ENCODE peak calls at places on chromosomes 13 and 19, in four cellular contexts. W is kidney tubule cell, H is astrocyte, U is midbrain. E is an unnamed sample.

GRCh38 chr13:93480553-93481106 is 254.0 kb downstream of the GPC6 start:
- DNase-seq in W (no peak), H (no peak), U (no peak), E (no peak)

GRCh38 chr13:99217461-99218101 is 16.9 kb downstream of the UBAC2 start:
- DNase-seq in W (no peak), H (no peak), U (no peak), E (no peak)

GRCh38 chr19:14102756-14103155 is 12.2 kb upstream of the SAMD1 start:
- DNase-seq in W (no peak), H (no peak), U (no peak), E (no peak)

GRCh38 chr19:18941628-18942354 is 774 bp upstream of the HOMER3 start:
- DNase-seq in W (no peak), H (no peak), U (no peak), E (no peak)

GRCh38 chr13:38341149-38341692 is 8.4 kb upstream of the UFM1 start:
- DNase-seq in W (no peak), H (peak; percentile 9), U (no peak), E (no peak)

GRCh38 chr19:53130506-53130905 is 2.2 kb downstream of the ZNF415 start:
- DNase-seq in W (no peak), H (no peak), U (no peak), E (no peak)

GRCh38 chr19:19064811-19065745 is 1.3 kb downstream of the SLC25A42 start:
- DNase-seq in W (peak; percentile 7), H (no peak), U (no peak), E (no peak)

GRCh38 chr13:72341904-72342303 is 385.5 kb downstream of the MZT1 start:
- DNase-seq in W (no peak), H (no peak), U (no peak), E (no peak)

GRCh38 chr13:94292323-94292640 is 187.2 kb downstream of the DCT start:
- DNase-seq in W (no peak), H (no peak), U (no peak), E (no peak)

GRCh38 chr13:111900390-111901180 is 166.4 kb upstream of the SOX1 start:
- DNase-seq in W (no peak), H (no peak), U (no peak), E (no peak)

GRCh38 chr19:17757125-17757524 is 5.8 kb downstream of the FCHO1 start:
- DNase-seq in W (peak; percentile 50), H (peak; percentile 22), U (peak; percentile 94), E (peak; percentile 39)

GRCh38 chr13:44936246-44936645 is 53.0 kb downstream of the NUFIP1 start:
- DNase-seq in W (peak; percentile 56), H (peak; percentile 69), U (no peak), E (no peak)

GRCh38 chr19:33086955-33087354 is 6.0 kb downstream of the GPATCH1 start:
- DNase-seq in W (no peak), H (no peak), U (no peak), E (no peak)

GRCh38 chr19:10093295-10094186 is 7.4 kb downstream of the SHFL start:
- DNase-seq in W (no peak), H (no peak), U (no peak), E (no peak)

GRCh38 chr13:94325660-94326059 is 153.8 kb downstream of the DCT start:
- DNase-seq in W (no peak), H (peak; percentile 61), U (no peak), E (no peak)

GRCh38 chr19:35205733-35206323 is 22.7 kb downstream of the FAM187B start:
- DNase-seq in W (no peak), H (no peak), U (no peak), E (no peak)

GRCh38 chr19:16875584-16876555 is 12.9 kb upstream of the F2RL3 start:
- DNase-seq in W (no peak), H (no peak), U (no peak), E (no peak)

GRCh38 chr13:80054806-80055205 is 286.1 kb downstream of the SPRY2 start:
- DNase-seq in W (no peak), H (peak; percentile 35), U (no peak), E (no peak)

GRCh38 chr13:77836423-77836822 is 82.2 kb downstream of the EDNRB start:
- DNase-seq in W (no peak), H (no peak), U (no peak), E (no peak)

GRCh38 chr19:56838930-56839664 is 1.4 kb downstream of the PEG3 start:
- DNase-seq in W (peak; percentile 97), H (peak; percentile 12), U (peak; percentile 99), E (peak; percentile 93)

GRCh38 chr13:49625392-49626137 is 2.7 kb upstream of the ARL11 start:
- DNase-seq in W (peak; percentile 37), H (no peak), U (no peak), E (no peak)

GRCh38 chr13:42946927-42947326 is 45.1 kb downstream of the EPSTI1 start:
- DNase-seq in W (no peak), H (peak; percentile 13), U (no peak), E (no peak)

GRCh38 chr19:55111238-55111831 is 6.1 kb downstream of the PPP1R12C start:
- DNase-seq in W (no peak), H (no peak), U (no peak), E (no peak)

GRCh38 chr19:12617646-12618045 is 6.9 kb downstream of the ZNF791 start:
- DNase-seq in W (peak; percentile 57), H (no peak), U (no peak), E (no peak)

GRCh38 chr13:26236306-26236705 is 14.2 kb upstream of the RNF6 start:
- DNase-seq in W (no peak), H (peak; percentile 35), U (no peak), E (no peak)

GRCh38 chr13:64755961-64756360 is 2474.2 kb downstream of the PCDH9 start:
- DNase-seq in W (no peak), H (peak; percentile 80), U (no peak), E (no peak)

GRCh38 chr19:13095934-13096890 is 6.4 kb downstream of the LYL1 start:
- DNase-seq in W (peak; percentile 17), H (no peak), U (no peak), E (no peak)

GRCh38 chr13:45195421-45195820 is 5.4 kb downstream of the KCTD4 start:
- DNase-seq in W (no peak), H (no peak), U (peak; percentile 26), E (no peak)

GRCh38 chr19:55387736-55388497 is 2.2 kb downstream of the RPL28 start:
- DNase-seq in W (no peak), H (no peak), U (no peak), E (no peak)

GRCh38 chr13:113348591-113348990 is 15.3 kb downstream of the GRTP1 start:
- DNase-seq in W (no peak), H (no peak), U (no peak), E (no peak)